ENCODE peak calls at places on chromosomes 11 and 22, in ten cellular contexts. L is NCI-H146, I is T follicular helper cell, V is lung, H is DMS53, J is HAP-1, M is EL, X is AML-193, T is skeletal muscle cell, Z is HTR-8/SVneo. A is an unnamed sample.

GRCh38 chr11:6666302-6667183 is 10.9 kb upstream of the DCHS1 start:
- DNase-seq in M (no peak), Z (no peak), J (no peak), V (no peak), L (no peak), T (no peak), I (no peak), X (no peak), H (no peak), A (no peak)

GRCh38 chr11:121452609-121453150 is at the start of gene SORL1-AS1:
- DNase-seq in I (peak; percentile 54), M (no peak), L (peak; percentile 80), V (no peak), Z (peak; percentile 10), X (peak; percentile 16), J (no peak), T (no peak), H (peak; percentile 80), A (no peak)

GRCh38 chr11:123393312-123393927 is 36.6 kb upstream of the GRAMD1B start:
- DNase-seq in M (no peak), X (no peak), H (no peak), I (no peak), V (no peak), Z (no peak), T (no peak), J (no peak), L (no peak), A (no peak)

GRCh38 chr11:1881442-1882264 is 10.0 kb downstream of the PRR33 start:
- DNase-seq in H (peak; percentile 26), M (no peak), X (no peak), Z (no peak), I (no peak), L (no peak), T (no peak), V (no peak), J (no peak), A (no peak)

GRCh38 chr11:108037636-108038035 is 28.9 kb downstream of the CUL5 start:
- DNase-seq in V (no peak), X (no peak), I (no peak), M (peak; percentile 31), H (no peak), Z (no peak), T (no peak), J (no peak), L (no peak), A (no peak)

GRCh38 chr11:2813968-2814367 is 71.6 kb downstream of the CDKN1C start:
- DNase-seq in I (no peak), X (no peak), H (no peak), T (no peak), Z (no peak), J (no peak), M (no peak), V (no peak), L (no peak), A (no peak)

GRCh38 chr22:43897751-43898261 is 6.0 kb upstream of the PNPLA5 start:
- DNase-seq in L (no peak), Z (no peak), I (no peak), J (no peak), H (peak; percentile 52), V (no peak), M (peak; percentile 74), X (no peak), T (no peak), A (peak; percentile 64)

GRCh38 chr22:23069502-23070357 is 589 bp upstream of the GNAZ start:
- DNase-seq in X (peak; percentile 74), H (peak; percentile 87), L (peak; percentile 87), V (peak; percentile 90), I (peak; percentile 83), T (peak; percentile 60), M (peak; percentile 88), J (peak; percentile 84), Z (peak; percentile 75), A (peak; percentile 84)

GRCh38 chr11:36464720-36465119 is 45.4 kb downstream of the TRAF6 start:
- DNase-seq in X (no peak), J (no peak), H (no peak), T (no peak), V (no peak), Z (no peak), I (no peak), L (no peak), M (no peak), A (no peak)

GRCh38 chr11:66967670-66968425 is 7.3 kb upstream of the C11orf86 start:
- DNase-seq in I (no peak), J (no peak), H (peak; percentile 62), T (peak; percentile 85), V (no peak), L (no peak), X (no peak), M (peak; percentile 91), Z (no peak), A (no peak)